ENCODE peak calls at places on chromosomes 3 and 15, in nine cellular contexts. J is NT2/D1; B is iPS DF 6.9; K is CD4-positive, alpha-beta memory T cell; A is body of pancreas; D is neural progenitor cell; W is H1; F is breast epithelium; U is ovary. E is an unnamed sample. For H3K9me3, the result is how much of the 10 kb centered on the place peaks cover.

GRCh38 chr15:90915808-90916440 is 12.8 kb downstream of the MAN2A2 start:
- DNase-seq in J (no peak), B (no peak), K (no peak), A (peak), D (no peak), W (no peak), F (no peak), U (no peak), E (peak)

GRCh38 chr15:44535509-44536297 is 1.2 kb upstream of the EIF3J start:
- DNase-seq in J (no peak), B (no peak), K (peak), A (peak), D (peak), W (peak), F (no peak), U (peak), E (no peak)

GRCh38 chr3:188194327-188194726 is 40.4 kb downstream of the LPP start:
- DNase-seq in J (no peak), B (no peak), K (no peak), A (no peak), D (no peak), W (no peak), F (no peak), U (no peak), E (no peak)

GRCh38 chr3:14768182-14768790 is 50.5 kb upstream of the FGD5 start:
- DNase-seq in J (no peak), B (no peak), K (no peak), A (no peak), D (no peak), W (peak), F (no peak), U (no peak), E (no peak)

GRCh38 chr15:87207945-87208580 is 1048.5 kb downstream of the NTRK3 start:
- DNase-seq in J (no peak), B (no peak), K (no peak), A (no peak), D (no peak), W (no peak), F (no peak), U (no peak), E (no peak)

GRCh38 chr3:30676424-30677346 is 70.3 kb downstream of the TGFBR2 start:
- DNase-seq in J (no peak), B (no peak), K (no peak), A (no peak), D (no peak), W (no peak), F (no peak), U (no peak), E (no peak)

GRCh38 chr3:49279376-49279775 is 2.3 kb upstream of the C3orf62 start:
- DNase-seq in J (no peak), B (no peak), K (no peak), A (no peak), D (no peak), W (no peak), F (no peak), U (no peak), E (no peak)

GRCh38 chr15:40558952-40559742 is 5.7 kb downstream of the CCDC32 start:
- DNase-seq in J (no peak), B (no peak), K (no peak), A (no peak), D (no peak), W (no peak), F (no peak), U (no peak), E (no peak)

GRCh38 chr3:42123012-42123581 is 31.9 kb downstream of the TRAK1 start:
- DNase-seq in J (no peak), B (no peak), K (no peak), A (no peak), D (no peak), W (no peak), F (peak), U (no peak), E (no peak)

DNA sequence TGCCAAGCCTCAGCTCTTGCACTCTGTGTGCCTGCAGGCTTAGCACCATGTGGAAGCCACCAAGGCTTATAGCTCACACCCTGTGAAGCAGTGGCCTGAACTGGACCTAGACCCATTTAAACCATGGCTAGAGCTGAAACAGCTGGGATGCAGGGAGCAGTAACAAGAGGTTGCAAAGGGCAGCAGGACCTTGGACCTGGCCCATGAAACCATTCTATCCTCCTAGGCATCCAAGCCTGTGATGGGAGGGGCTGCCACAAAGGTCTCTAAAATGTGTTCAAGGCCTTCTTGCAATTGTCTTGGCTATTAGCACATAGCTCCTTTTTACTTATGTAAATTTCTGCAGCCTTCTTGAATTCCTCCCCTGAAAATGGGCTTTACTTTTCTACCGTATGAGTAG is 57.9 kb upstream of the NPAP1 start:
- DNase-seq in J (no peak), B (no peak), K (no peak), A (no peak), D (no peak), W (no peak), F (no peak), U (no peak), E (no peak)
- H3K9me3 ChIP-seq in J (under half), B (under half), K (under half), A (under half), D (under half), W (under half), F (under half), U (under half), E (under half)

GRCh38 chr15:52806284-52806655 is 16.1 kb upstream of the ONECUT1 start:
- DNase-seq in J (no peak), B (no peak), K (no peak), A (no peak), D (no peak), W (no peak), F (no peak), U (no peak), E (no peak)
- H3K4me3 ChIP-seq in J (peak), B (peak), K (no peak), A (no peak), D (peak), W (peak), F (peak), U (no peak), E (peak)

GRCh38 chr3:75978686-75979085 is 193.3 kb upstream of the ZNF717 start:
- DNase-seq in J (no peak), B (no peak), K (no peak), A (no peak), D (no peak), W (no peak), F (no peak), U (no peak), E (no peak)
- H3K9me3 ChIP-seq in J (under half), B (under half), K (under half), A (under half), D (under half), W (under half), F (under half), U (under half), E (under half)

GRCh38 chr15:27088584-27089232 is 117.7 kb downstream of the GABRG3 start:
- DNase-seq in J (no peak), B (no peak), K (no peak), A (no peak), D (no peak), W (no peak), F (no peak), U (no peak), E (no peak)

GRCh38 chr15:27091270-27091940 is 120.4 kb downstream of the GABRG3 start:
- DNase-seq in J (no peak), B (no peak), K (no peak), A (no peak), D (no peak), W (no peak), F (no peak), U (no peak), E (no peak)

GRCh38 chr15:27087651-27088583 is 116.9 kb downstream of the GABRG3 start:
- DNase-seq in J (no peak), B (no peak), K (no peak), A (no peak), D (no peak), W (no peak), F (no peak), U (no peak), E (no peak)

GRCh38 chr15:27089233-27089586 is 118.2 kb downstream of the GABRG3 start:
- DNase-seq in J (no peak), B (no peak), K (no peak), A (no peak), D (no peak), W (no peak), F (no peak), U (no peak), E (no peak)

GRCh38 chr15:27089676-27090075 is 118.7 kb downstream of the GABRG3 start:
- DNase-seq in J (no peak), B (no peak), K (no peak), A (no peak), D (no peak), W (no peak), F (no peak), U (no peak), E (no peak)
- H3K4me3 ChIP-seq in J (no peak), B (no peak), K (no peak), A (no peak), D (no peak), W (no peak), F (no peak), U (no peak), E (no peak)

DNA sequence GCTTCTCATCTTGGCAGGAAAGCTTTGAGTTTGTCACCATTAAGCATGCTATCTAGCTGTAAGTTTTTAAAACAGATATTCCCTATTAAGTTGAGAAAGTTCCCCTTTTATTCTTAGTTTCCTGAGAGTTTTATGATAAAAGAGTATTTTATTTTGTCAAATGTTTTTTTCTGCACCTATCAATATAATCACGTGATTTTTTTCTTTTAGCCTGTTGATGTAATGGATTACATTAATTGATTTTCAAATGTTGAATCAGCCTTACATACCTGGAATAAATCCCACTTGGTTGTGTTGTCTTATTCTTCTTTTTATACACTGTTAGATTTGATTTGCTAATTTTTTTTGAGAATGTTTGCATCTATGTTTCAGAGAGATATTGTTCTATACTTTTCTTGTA is 179.5 kb downstream of the ZNF621 start:
- DNase-seq in J (no peak), B (no peak), K (no peak), A (no peak), D (no peak), W (no peak), F (no peak), U (no peak), E (no peak)
- H3K9me3 ChIP-seq in J (under half), B (under half), K (under half), A (under half), D (under half), W (under half), F (under half), U (under half), E (under half)

GRCh38 chr15:62208367-62208766 is 43.3 kb upstream of the C2CD4B start:
- DNase-seq in J (no peak), B (no peak), K (no peak), A (no peak), D (no peak), W (no peak), F (no peak), U (no peak), E (no peak)

GRCh38 chr15:62209322-62209721 is 44.2 kb upstream of the C2CD4B start:
- DNase-seq in J (no peak), B (no peak), K (no peak), A (peak), D (no peak), W (no peak), F (no peak), U (no peak), E (no peak)

GRCh38 chr15:62211348-62211747 is 46.3 kb upstream of the C2CD4B start:
- DNase-seq in J (no peak), B (no peak), K (no peak), A (no peak), D (no peak), W (no peak), F (no peak), U (no peak), E (no peak)

GRCh38 chr15:62208884-62209283 is 43.8 kb upstream of the C2CD4B start:
- DNase-seq in J (no peak), B (no peak), K (no peak), A (no peak), D (no peak), W (no peak), F (no peak), U (no peak), E (no peak)

GRCh38 chr15:62209821-62210220 is 44.7 kb upstream of the C2CD4B start:
- DNase-seq in J (no peak), B (no peak), K (no peak), A (peak), D (no peak), W (no peak), F (no peak), U (no peak), E (no peak)
- H3K4me3 ChIP-seq in J (no peak), B (no peak), K (no peak), A (no peak), D (no peak), W (no peak), F (no peak), U (no peak), E (no peak)

DNA sequence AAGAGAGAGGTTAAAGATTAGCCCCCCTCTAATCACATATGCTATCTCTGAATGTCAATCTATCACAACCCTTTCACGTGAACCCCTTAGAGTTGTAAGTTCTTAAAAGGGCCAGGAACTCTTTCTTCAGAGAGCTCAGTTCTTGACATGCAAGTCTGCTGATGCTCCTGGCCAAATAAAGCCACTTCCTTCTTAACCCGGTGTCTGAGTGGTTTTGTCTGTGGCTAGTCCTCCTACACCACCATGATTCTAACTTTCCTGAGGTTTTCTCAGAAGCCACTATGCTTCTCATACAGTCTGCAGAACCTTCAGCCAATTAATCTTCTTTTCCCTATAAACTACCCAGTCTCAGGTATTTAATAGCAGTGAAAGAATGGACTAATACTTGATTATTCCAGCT is 231.1 kb upstream of the CNTN6 start:
- DNase-seq in J (no peak), B (no peak), K (no peak), A (no peak), D (no peak), W (no peak), F (no peak), U (no peak), E (no peak)
- H3K9me3 ChIP-seq in J (under half), B (under half), K (under half), A (under half), D (under half), W (under half), F (under half), U (under half), E (under half)

DNA sequence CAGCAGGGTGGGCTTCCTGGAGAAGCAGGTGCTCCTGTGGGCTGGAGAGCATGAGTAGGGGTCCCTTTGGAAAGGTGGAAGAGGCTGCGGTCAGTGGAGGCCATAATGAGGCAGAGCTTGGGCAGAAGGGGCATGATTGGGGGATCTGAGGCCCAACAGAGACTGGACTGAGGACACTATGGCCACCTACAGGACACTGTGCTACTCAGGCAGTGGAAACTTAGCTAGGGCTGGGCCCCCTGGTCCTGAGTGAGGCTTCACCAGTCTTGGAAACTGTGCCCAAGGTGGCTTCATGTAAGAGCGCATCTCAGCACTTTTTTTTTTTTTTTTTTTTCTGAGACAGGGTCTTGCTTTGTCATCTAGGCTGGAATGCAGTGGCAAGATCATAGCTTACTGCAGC is 6.3 kb upstream of the COMMD4 start:
- DNase-seq in J (no peak), B (no peak), K (no peak), A (no peak), D (no peak), W (no peak), F (no peak), U (no peak), E (no peak)
- H3K4me3 ChIP-seq in J (no peak), B (no peak), K (no peak), A (no peak), D (no peak), W (no peak), F (no peak), U (no peak), E (no peak)

DNA sequence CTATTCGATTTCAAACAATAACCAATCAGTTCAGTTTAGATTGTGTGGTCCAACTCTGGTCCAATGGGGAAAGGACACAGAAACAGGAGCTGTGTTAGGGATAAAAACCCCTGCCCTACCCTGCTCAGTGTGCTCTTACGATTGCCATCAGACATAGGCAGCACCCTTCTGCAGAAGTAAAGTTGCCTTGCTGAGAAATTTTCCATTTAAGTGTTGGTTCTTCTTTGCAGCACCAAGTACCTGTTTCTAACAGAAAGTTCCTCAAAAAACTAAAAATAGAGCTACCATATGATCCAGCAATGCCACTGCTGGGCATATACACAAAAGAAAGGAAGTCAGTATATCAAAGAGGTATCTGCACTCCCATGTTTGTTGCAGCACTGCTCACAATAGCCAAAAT is 206.2 kb upstream of the CNTN4 start:
- DNase-seq in J (no peak), B (no peak), K (no peak), A (no peak), D (no peak), W (no peak), F (no peak), U (no peak), E (no peak)
- H3K9me3 ChIP-seq in J (under half), B (under half), K (under half), A (under half), D (under half), W (under half), F (under half), U (under half), E (under half)